ENCODE peak calls at places on chromosome 6, in ten cellular contexts. C is tibial artery, H is cardiac muscle cell, P is GM23248, I is aorta, X is upper lobe of right lung, E is ovary, M is AG04450, W is Peyer's patch, D is heart left ventricle. N is an unnamed sample.

GRCh38 chr6:138570716-138571020 is 71.4 kb upstream of the NHSL1 start:
- DNase-seq in C (no peak), H (no peak), P (no peak), I (no peak), X (no peak), E (no peak), M (no peak), W (no peak), D (no peak), N (no peak)

GRCh38 chr6:75855047-75855446 is 106.0 kb downstream of the MYO6 start:
- DNase-seq in C (peak), H (peak), P (peak), I (no peak), X (no peak), E (no peak), M (peak), W (no peak), D (no peak), N (no peak)

GRCh38 chr6:169316651-169317050 is 63.0 kb upstream of the THBS2 start:
- DNase-seq in C (no peak), H (no peak), P (no peak), I (no peak), X (no peak), E (no peak), M (no peak), W (no peak), D (no peak), N (no peak)

GRCh38 chr6:49713346-49713745 is at the start of gene CRISP2:
- DNase-seq in C (no peak), H (no peak), P (no peak), I (no peak), X (no peak), E (no peak), M (no peak), W (no peak), D (no peak), N (no peak)

GRCh38 chr6:40988634-40989033 is 50.4 kb downstream of the UNC5CL start:
- DNase-seq in C (no peak), H (no peak), P (no peak), I (no peak), X (no peak), E (no peak), M (no peak), W (no peak), D (no peak), N (no peak)

GRCh38 chr6:151196571-151196970 is 43.2 kb upstream of the AKAP12 start:
- DNase-seq in C (peak), H (peak), P (peak), I (no peak), X (no peak), E (peak), M (peak), W (no peak), D (no peak), N (no peak)

GRCh38 chr6:22363966-22364296 is 67.1 kb upstream of the PRL start:
- DNase-seq in C (no peak), H (no peak), P (no peak), I (no peak), X (no peak), E (no peak), M (no peak), W (no peak), D (no peak), N (no peak)

GRCh38 chr6:7050911-7051779 is 56.6 kb upstream of the RREB1 start:
- DNase-seq in C (peak), H (peak), P (peak), I (peak), X (peak), E (peak), M (peak), W (no peak), D (peak), N (peak)

GRCh38 chr6:28335040-28335563 is 846 bp downstream of the ZSCAN31 start:
- DNase-seq in C (no peak), H (no peak), P (no peak), I (no peak), X (no peak), E (peak), M (no peak), W (no peak), D (no peak), N (no peak)

GRCh38 chr6:45400021-45400420 is 22.3 kb upstream of the SUPT3H start:
- DNase-seq in C (no peak), H (no peak), P (no peak), I (no peak), X (no peak), E (no peak), M (no peak), W (no peak), D (no peak), N (no peak)

GRCh38 chr6:130671119-130672104 is 155.8 kb upstream of the SMLR1 start:
- DNase-seq in C (no peak), H (peak), P (peak), I (no peak), X (no peak), E (peak), M (no peak), W (no peak), D (no peak), N (no peak)

GRCh38 chr6:169774347-169774746 is 22.9 kb downstream of the ERMARD start:
- DNase-seq in C (no peak), H (no peak), P (no peak), I (no peak), X (no peak), E (no peak), M (no peak), W (no peak), D (no peak), N (no peak)

GRCh38 chr6:157921685-157922367 is 59.8 kb upstream of the SYNJ2 start:
- DNase-seq in C (peak), H (peak), P (peak), I (no peak), X (no peak), E (no peak), M (peak), W (no peak), D (no peak), N (no peak)

GRCh38 chr6:155778336-155778735 is 322.7 kb upstream of the NOX3 start:
- DNase-seq in C (no peak), H (no peak), P (no peak), I (no peak), X (no peak), E (no peak), M (no peak), W (no peak), D (no peak), N (no peak)

GRCh38 chr6:28206527-28207243 is 18.4 kb upstream of the ZSCAN9 start:
- DNase-seq in C (no peak), H (no peak), P (peak), I (no peak), X (no peak), E (no peak), M (no peak), W (no peak), D (no peak), N (no peak)

GRCh38 chr6:51120016-51120415 is 301.3 kb downstream of the TFAP2B start:
- DNase-seq in C (no peak), H (no peak), P (no peak), I (no peak), X (no peak), E (no peak), M (no peak), W (no peak), D (no peak), N (no peak)

GRCh38 chr6:54053893-54054391 is 57.3 kb upstream of the MLIP start:
- DNase-seq in C (peak), H (peak), P (peak), I (no peak), X (no peak), E (no peak), M (peak), W (no peak), D (no peak), N (no peak)

GRCh38 chr6:32174416-32174815 is 1.5 kb downstream of the AGPAT1 start:
- DNase-seq in C (no peak), H (no peak), P (no peak), I (no peak), X (no peak), E (no peak), M (no peak), W (no peak), D (no peak), N (no peak)

GRCh38 chr6:135812085-135812526 is 39.4 kb upstream of the PDE7B start:
- DNase-seq in C (peak), H (peak), P (peak), I (no peak), X (no peak), E (no peak), M (no peak), W (no peak), D (no peak), N (no peak)

GRCh38 chr6:134577998-134578397 is 260.1 kb upstream of the SGK1 start:
- DNase-seq in C (no peak), H (peak), P (peak), I (no peak), X (no peak), E (no peak), M (no peak), W (no peak), D (no peak), N (no peak)

GRCh38 chr6:3412779-3413500 is 43.9 kb downstream of the SLC22A23 start:
- DNase-seq in C (no peak), H (no peak), P (no peak), I (no peak), X (no peak), E (no peak), M (no peak), W (no peak), D (no peak), N (no peak)

GRCh38 chr6:8707956-8708772 is 272.8 kb upstream of the SLC35B3 start:
- DNase-seq in C (no peak), H (no peak), P (peak), I (no peak), X (peak), E (no peak), M (no peak), W (no peak), D (no peak), N (no peak)

DNA sequence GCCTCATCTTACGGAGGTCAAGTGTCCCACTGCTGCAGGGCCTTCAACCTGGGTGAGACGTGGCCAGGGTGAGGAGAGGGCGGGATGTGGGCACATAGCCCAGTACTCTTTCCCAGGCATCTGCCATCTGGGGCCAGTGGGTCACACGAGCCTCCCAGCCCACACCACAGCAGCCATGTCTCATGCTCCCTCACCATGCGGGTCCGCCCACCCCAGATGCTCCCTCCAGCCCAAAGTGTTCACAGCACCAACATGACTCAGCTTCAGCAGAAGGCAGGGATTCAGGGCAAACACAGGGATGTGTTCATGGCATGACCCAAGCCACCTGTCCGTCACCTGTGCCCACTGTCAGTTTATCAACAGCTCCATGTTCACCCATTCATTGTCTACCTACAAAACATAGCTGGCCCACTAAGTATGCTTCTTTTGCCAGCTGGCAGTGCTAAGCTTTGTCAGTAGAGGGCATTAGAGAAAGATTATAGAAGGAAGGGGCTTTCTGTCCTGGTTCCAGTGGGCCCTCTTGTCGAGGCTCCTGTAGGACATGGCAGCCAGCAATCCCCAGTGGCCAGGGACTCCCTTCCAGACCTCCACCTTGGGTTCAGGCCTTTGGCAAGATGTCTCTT is 109.2 kb downstream of the FOXF2 start:
- DNase-seq in C (no peak), H (no peak), P (peak), I (no peak), X (no peak), E (no peak), M (no peak), W (no peak), D (no peak), N (no peak)
- H3K4me3 ChIP-seq in C (no peak), H (no peak), P (no peak), I (no peak), X (no peak), E (no peak), M (no peak), W (no peak), D (no peak), N (no peak)

GRCh38 chr6:122393339-122393896 is 6.0 kb upstream of the HSF2 start:
- DNase-seq in C (no peak), H (no peak), P (peak), I (no peak), X (no peak), E (no peak), M (no peak), W (no peak), D (no peak), N (no peak)

GRCh38 chr6:122399055-122399347 is 451 bp upstream of the HSF2 start:
- DNase-seq in C (no peak), H (no peak), P (no peak), I (no peak), X (no peak), E (no peak), M (no peak), W (no peak), D (no peak), N (no peak)

GRCh38 chr6:122389704-122390103 is 9.7 kb upstream of the HSF2 start:
- DNase-seq in C (no peak), H (peak), P (peak), I (no peak), X (no peak), E (no peak), M (no peak), W (no peak), D (no peak), N (no peak)

GRCh38 chr6:122392564-122393338 is 6.7 kb upstream of the HSF2 start:
- DNase-seq in C (no peak), H (no peak), P (no peak), I (no peak), X (no peak), E (no peak), M (no peak), W (no peak), D (no peak), N (no peak)

GRCh38 chr6:122394016-122394415 is 5.4 kb upstream of the HSF2 start:
- DNase-seq in C (no peak), H (no peak), P (no peak), I (no peak), X (no peak), E (no peak), M (no peak), W (no peak), D (no peak), N (no peak)
- H3K27ac ChIP-seq in C (no peak), H (no peak), P (no peak), I (no peak), X (no peak), E (no peak), M (no peak), W (no peak), D (no peak), N (no peak)

DNA sequence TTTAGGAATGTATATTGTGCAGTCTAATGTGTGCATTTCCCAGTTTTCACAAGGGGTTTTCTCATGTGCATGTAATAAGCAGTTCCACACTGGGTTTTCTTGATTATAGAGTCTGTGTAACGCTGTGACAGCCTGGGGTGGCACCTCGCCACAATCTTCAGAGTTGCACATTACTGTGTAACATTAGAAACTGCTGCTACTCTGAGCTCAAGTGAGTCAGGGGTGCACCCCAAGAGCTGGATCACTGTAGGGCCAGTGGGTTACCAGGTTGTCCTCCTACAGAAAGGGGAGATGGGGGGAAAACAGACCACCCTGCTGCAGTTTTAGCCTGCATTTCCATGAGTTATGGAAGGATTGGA is 96.9 kb downstream of the RPP40 start:
- DNase-seq in C (no peak), H (no peak), P (peak), I (no peak), X (no peak), E (no peak), M (no peak), W (no peak), D (no peak), N (no peak)
- H3K4me3 ChIP-seq in C (no peak), H (no peak), P (peak), I (no peak), X (no peak), E (no peak), M (no peak), W (peak), D (peak), N (no peak)

DNA sequence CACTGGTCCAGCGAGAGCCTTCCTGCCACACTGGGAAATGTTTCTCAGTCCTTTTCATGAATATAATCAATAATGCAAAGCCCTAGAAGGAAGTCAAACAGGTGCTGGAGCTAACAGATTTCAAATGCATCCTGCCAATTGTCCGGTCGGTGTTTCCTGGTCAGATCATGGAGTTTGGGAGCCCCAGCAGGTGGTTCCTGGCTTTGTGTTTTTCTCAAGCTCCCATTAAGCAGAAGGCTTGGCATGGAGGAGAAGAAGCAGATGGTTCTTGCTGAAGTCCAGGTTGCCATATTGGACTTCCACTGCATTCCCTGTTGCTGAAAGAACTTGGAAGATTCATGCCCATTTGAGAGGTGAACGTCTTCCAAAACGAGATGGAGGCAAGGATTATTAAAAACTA is 68.6 kb downstream of the GFOD1 start:
- DNase-seq in C (no peak), H (no peak), P (no peak), I (no peak), X (no peak), E (no peak), M (no peak), W (no peak), D (no peak), N (no peak)
- H3K27ac ChIP-seq in C (peak), H (no peak), P (no peak), I (no peak), X (no peak), E (no peak), M (no peak), W (no peak), D (peak), N (no peak)

GRCh38 chr6:85865665-85866372 is 223.1 kb upstream of the SYNCRIP start:
- DNase-seq in C (no peak), H (peak), P (peak), I (no peak), X (no peak), E (no peak), M (no peak), W (no peak), D (no peak), N (no peak)
- H3K4me3 ChIP-seq in C (peak), H (no peak), P (peak), I (peak), X (peak), E (peak), M (peak), W (peak), D (peak), N (peak)

DNA sequence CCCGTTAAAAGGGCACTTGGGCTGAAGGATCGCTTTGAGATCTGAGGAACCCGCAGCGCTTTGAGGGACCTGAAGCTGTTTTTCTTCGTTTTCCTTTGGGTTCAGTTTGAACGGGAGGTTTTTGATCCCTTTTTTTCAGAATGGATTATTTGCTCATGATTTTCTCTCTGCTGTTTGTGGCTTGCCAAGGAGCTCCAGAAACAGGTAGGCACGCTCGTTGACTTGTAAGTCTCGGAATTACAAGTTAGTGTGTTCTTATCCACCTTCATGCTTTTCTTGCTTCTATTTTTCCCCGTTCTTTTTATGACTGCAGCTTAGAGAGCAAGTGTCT is 294 bp downstream of the EDN1 start:
- DNase-seq in C (no peak), H (no peak), P (no peak), I (no peak), X (no peak), E (no peak), M (no peak), W (no peak), D (no peak), N (no peak)
- H3K27ac ChIP-seq in C (peak), H (no peak), P (peak), I (no peak), X (peak), E (no peak), M (no peak), W (peak), D (peak), N (peak)

GRCh38 chr6:36666726-36667591 is 11.6 kb upstream of the CDKN1A start:
- DNase-seq in C (peak), H (peak), P (peak), I (peak), X (peak), E (peak), M (peak), W (peak), D (peak), N (peak)

GRCh38 chr6:36663504-36664446 is 14.7 kb upstream of the CDKN1A start:
- DNase-seq in C (no peak), H (no peak), P (no peak), I (no peak), X (no peak), E (no peak), M (no peak), W (no peak), D (no peak), N (no peak)

GRCh38 chr6:36662380-36662779 is 16.1 kb upstream of the CDKN1A start:
- DNase-seq in C (no peak), H (no peak), P (no peak), I (no peak), X (no peak), E (no peak), M (no peak), W (no peak), D (no peak), N (no peak)

GRCh38 chr6:36662827-36663256 is 15.7 kb upstream of the CDKN1A start:
- DNase-seq in C (no peak), H (no peak), P (no peak), I (no peak), X (no peak), E (no peak), M (no peak), W (no peak), D (no peak), N (no peak)

GRCh38 chr6:36665180-36665579 is 13.3 kb upstream of the CDKN1A start:
- DNase-seq in C (no peak), H (no peak), P (no peak), I (no peak), X (no peak), E (no peak), M (no peak), W (no peak), D (no peak), N (no peak)
- H3K4me3 ChIP-seq in C (no peak), H (no peak), P (no peak), I (no peak), X (no peak), E (no peak), M (no peak), W (no peak), D (no peak), N (no peak)